ENCODE peak calls at places on chromosomes 1 and 21, in five cellular contexts. L is transverse colon, A is A549, O is ovary, X is IMR-90. I is an unnamed sample.
A peak's percentile ranks its signal among the peaks of the same experiment; 100 is the strongest.

GRCh38 chr21:31346256-31346821 is 2.3 kb upstream of the TIAM1 start:
- DNase-seq in O (no peak), A (no peak), L (no peak), X (no peak), I (no peak)

GRCh38 chr1:232585486-232585885 is 44.4 kb downstream of the SIPA1L2 start:
- DNase-seq in O (no peak), L (no peak), A (no peak), X (no peak), I (no peak)

GRCh38 chr1:41859686-41860085 is 59.0 kb downstream of the HIVEP3 start:
- DNase-seq in O (no peak), X (no peak), L (no peak), A (no peak), I (no peak)

GRCh38 chr1:238652346-238652968 is 733.9 kb upstream of the CHRM3 start:
- DNase-seq in L (no peak), A (no peak), O (no peak), X (peak; percentile 87), I (no peak)

GRCh38 chr1:228735871-228736586 is 750 bp downstream of the RHOU start:
- DNase-seq in L (peak; percentile 69), O (peak; percentile 67), X (peak; percentile 15), A (peak; percentile 48), I (peak; percentile 86)

GRCh38 chr21:20215959-20216358 is 782.2 kb upstream of the NCAM2 start:
- DNase-seq in A (no peak), O (no peak), X (no peak), L (no peak), I (no peak)

GRCh38 chr1:62433861-62434611 is 2.8 kb upstream of the USP1 start:
- DNase-seq in L (no peak), O (no peak), X (no peak), A (no peak), I (no peak)

GRCh38 chr1:36955016-36955415 is 79.3 kb downstream of the GRIK3 start:
- DNase-seq in A (no peak), X (no peak), O (no peak), L (no peak), I (no peak)

GRCh38 chr1:62247391-62248168 is 52.9 kb downstream of the L1TD1 start:
- DNase-seq in L (no peak), A (no peak), X (no peak), O (no peak), I (peak; percentile 66)

GRCh38 chr1:16130827-16131226 is 25.0 kb downstream of the EPHA2 start:
- DNase-seq in X (no peak), A (no peak), O (no peak), L (no peak), I (no peak)

GRCh38 chr1:56509713-56510641 is 69.4 kb downstream of the PLPP3 start:
- DNase-seq in L (no peak), X (no peak), O (no peak), A (no peak), I (no peak)

GRCh38 chr1:17052038-17052437 is 1.8 kb downstream of the SDHB start:
- DNase-seq in A (no peak), X (no peak), O (no peak), L (no peak), I (no peak)

GRCh38 chr1:229025576-229025975 is 245.3 kb upstream of the RAB4A start:
- DNase-seq in X (no peak), L (no peak), A (no peak), O (no peak), I (no peak)

GRCh38 chr21:22174746-22175145 is 1176.5 kb downstream of the NCAM2 start:
- DNase-seq in L (no peak), O (no peak), X (no peak), A (no peak), I (no peak)

GRCh38 chr1:164064501-164064900 is 494.5 kb upstream of the PBX1 start:
- DNase-seq in L (no peak), X (no peak), A (peak; percentile 4), O (no peak), I (no peak)

GRCh38 chr1:31428436-31429221 is 15.6 kb downstream of the SERINC2 start:
- DNase-seq in X (no peak), L (no peak), A (no peak), O (no peak), I (peak; percentile 56)

GRCh38 chr1:221840511-221841243 is 98.8 kb upstream of the DUSP10 start:
- DNase-seq in X (no peak), A (no peak), O (no peak), L (no peak), I (no peak)

GRCh38 chr1:13590486-13590885 is 6.9 kb downstream of the PDPN start:
- DNase-seq in A (no peak), X (no peak), O (no peak), L (no peak), I (no peak)

GRCh38 chr1:182301467-182302198 is 90.0 kb downstream of the GLUL start:
- DNase-seq in O (no peak), X (peak; percentile 1), A (no peak), L (peak; percentile 48), I (no peak)

GRCh38 chr1:74247881-74248528 is 12.8 kb downstream of the TNNI3K start:
- DNase-seq in L (no peak), A (no peak), X (no peak), O (no peak), I (peak; percentile 50)

GRCh38 chr1:109926662-109927300 is 16.1 kb downstream of the CSF1 start:
- DNase-seq in X (peak; percentile 91), O (no peak), L (no peak), A (no peak), I (no peak)

GRCh38 chr21:21714396-21714795 is 716.2 kb downstream of the NCAM2 start:
- DNase-seq in X (peak; percentile 82), A (no peak), L (no peak), O (no peak), I (no peak)

GRCh38 chr1:25223471-25223870 is 8.8 kb downstream of the SYF2 start:
- DNase-seq in L (no peak), A (no peak), X (peak; percentile 56), O (no peak), I (no peak)

GRCh38 chr1:156826596-156826995 is 9.9 kb upstream of the SH2D2A start:
- DNase-seq in X (peak; percentile 34), O (no peak), A (no peak), L (no peak), I (no peak)

GRCh38 chr21:41768371-41769042 is 1.7 kb upstream of the RIPK4 start:
- DNase-seq in O (no peak), X (peak; percentile 85), L (peak; percentile 84), A (no peak), I (no peak)
- TF ChIP-seq POLR2A in O (no peak), X (peak; percentile 29), L (peak; percentile 66), A (no peak), I (no peak)

DNA sequence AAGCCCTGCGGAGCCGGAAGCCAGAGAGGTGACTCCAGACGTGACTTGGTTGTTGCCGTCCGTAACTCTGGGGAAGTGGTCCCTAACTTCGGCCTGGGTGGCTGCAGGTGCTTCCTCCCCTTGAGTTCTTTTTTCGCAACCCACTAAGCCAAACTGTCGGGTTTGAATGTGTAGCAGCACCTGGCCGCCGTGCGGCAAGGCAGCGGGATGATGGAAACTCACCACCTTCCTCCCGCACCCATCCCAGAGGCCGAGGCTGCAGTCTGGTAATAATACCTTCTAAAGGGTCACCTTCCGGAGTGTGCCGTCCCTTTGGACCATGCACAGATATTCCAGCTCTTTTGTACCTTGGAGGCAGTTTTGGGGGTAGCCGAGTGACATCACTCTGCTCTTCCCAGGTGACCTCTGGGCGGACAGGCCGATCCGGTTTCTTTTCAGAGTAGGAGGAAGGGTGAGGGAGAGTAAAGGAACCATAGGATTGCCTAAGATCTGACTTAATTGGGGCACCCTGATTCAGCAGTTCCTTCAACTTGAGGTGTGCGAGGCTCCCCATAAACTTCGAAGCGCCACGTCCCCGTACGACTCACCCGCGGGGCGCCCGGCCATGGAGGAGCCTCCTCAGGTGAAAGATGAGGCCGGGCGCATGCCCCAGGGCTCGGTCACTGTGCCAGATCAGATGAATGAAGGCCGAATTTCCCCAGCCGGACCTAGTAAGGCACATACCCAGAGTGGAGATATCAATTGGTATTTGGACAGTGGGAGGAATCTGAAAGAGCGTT is 1.0 kb downstream of the KCNK1 start:
- DNase-seq in O (no peak), A (no peak), L (peak; percentile 26), X (no peak), I (no peak)
- H3K27ac ChIP-seq in O (peak overlapping the region; percentile 66), A (peak overlapping the region; percentile 90), L (peak overlapping the region; percentile 84), X (no peak overlapping the region), I (no peak overlapping the region)

GRCh38 chr1:9146156-9146555 is 17.3 kb upstream of the GPR157 start:
- DNase-seq in X (no peak), L (no peak), O (no peak), A (no peak), I (no peak)

GRCh38 chr1:9145021-9145668 is 16.2 kb upstream of the GPR157 start:
- DNase-seq in O (peak; percentile 63), X (peak; percentile 81), A (peak; percentile 76), L (no peak), I (no peak)

GRCh38 chr1:9143250-9143649 is 14.3 kb upstream of the GPR157 start:
- DNase-seq in X (peak; percentile 57), L (no peak), O (no peak), A (no peak), I (no peak)

GRCh38 chr1:9149151-9149550 is 20.2 kb upstream of the GPR157 start:
- DNase-seq in X (no peak), A (no peak), O (no peak), L (no peak), I (no peak)

DNA sequence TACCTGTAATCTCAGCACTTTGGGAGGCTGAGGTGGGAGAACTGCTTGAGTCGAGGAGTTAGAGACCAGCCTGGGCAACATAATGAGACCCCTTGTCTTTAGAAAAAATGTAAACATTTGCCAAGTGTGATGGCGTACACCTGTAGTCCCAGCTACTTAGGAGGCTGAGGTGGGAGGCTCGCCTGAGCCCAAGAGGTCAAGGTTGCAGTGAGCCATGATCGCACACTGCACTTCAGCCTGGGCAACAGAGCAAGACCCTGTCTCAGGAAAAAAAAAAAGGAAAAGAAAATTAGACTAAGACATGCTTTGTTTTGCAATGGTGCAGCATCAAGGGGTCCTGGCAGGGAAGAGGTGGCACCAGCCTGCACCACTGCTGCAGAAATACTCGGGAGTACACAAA is 16.8 kb upstream of the GPR157 start:
- DNase-seq in X (no peak), L (no peak), O (no peak), A (no peak), I (no peak)
- H3K4me1 ChIP-seq in X (peaks cover 9% of the 10 kb centered on the region), L (peaks cover 5% of the 10 kb centered on the region), O (peaks cover 6% of the 10 kb centered on the region), A (peaks cover 24% of the 10 kb centered on the region), I (peaks cover 15% of the 10 kb centered on the region)

GRCh38 chr1:247100676-247101279 is 3.4 kb downstream of the ZNF669 start:
- DNase-seq in O (no peak), A (no peak), L (no peak), X (no peak), I (no peak)

GRCh38 chr1:247096544-247096943 is 7.6 kb downstream of the ZNF669 start:
- DNase-seq in A (no peak), O (no peak), L (no peak), X (no peak), I (no peak)

GRCh38 chr1:247096112-247096511 is 8.0 kb downstream of the ZNF669 start:
- DNase-seq in A (no peak), L (no peak), O (no peak), X (no peak), I (no peak)

GRCh38 chr1:247102381-247102780 is 1.8 kb downstream of the ZNF669 start:
- DNase-seq in L (no peak), X (peak; percentile 76), O (no peak), A (no peak), I (no peak)

DNA sequence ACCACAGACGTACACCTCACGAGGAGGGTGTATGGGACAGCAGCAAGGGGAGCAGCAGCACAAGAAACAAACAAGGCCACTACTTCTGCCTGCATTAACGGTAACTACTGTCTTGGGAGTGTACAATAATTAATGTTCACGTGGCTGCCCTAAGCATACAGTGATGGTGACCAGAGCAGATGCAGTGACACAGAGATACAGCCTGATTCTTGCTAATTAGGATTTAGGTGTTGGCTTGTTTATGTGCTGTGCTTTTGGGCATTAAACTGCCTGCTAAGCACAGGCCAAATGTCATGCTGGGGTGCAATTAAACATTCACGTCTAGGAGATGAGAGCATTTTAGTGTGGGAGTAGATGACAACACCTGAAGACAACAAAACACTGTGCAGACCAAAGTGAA is 7.2 kb downstream of the ZNF669 start:
- DNase-seq in L (no peak), O (no peak), X (no peak), A (no peak), I (no peak)
- TF ChIP-seq POLR2A in L (no peak), O (no peak), X (no peak), A (no peak), I (no peak)

I was measured in spleen.